ENCODE peak calls at places on chromosome 21, in five cellular contexts. T is SK-N-SH, L is K562, G is HepG2, H is H1. K is an unnamed sample.

GRCh38 chr21:42039470-42039901 is 29.3 kb upstream of the ZBTB21 start:
- DNase-seq in T (no peak), L (no peak), G (no peak), H (no peak), K (no peak)

GRCh38 chr21:46633561-46633960 is 1.9 kb upstream of the PRMT2 start:
- DNase-seq in T (no peak), L (no peak), G (no peak), H (no peak), K (no peak)

GRCh38 chr21:42461881-42462877 is 33.8 kb downstream of the RSPH1 start:
- DNase-seq in T (no peak), L (no peak), G (no peak), H (no peak), K (no peak)

GRCh38 chr21:41668686-41669532 is 97.9 kb downstream of the RIPK4 start:
- DNase-seq in T (no peak), L (no peak), G (no peak), H (no peak), K (no peak)

GRCh38 chr21:25240974-25241373 is 366.3 kb downstream of the MRPL39 start:
- DNase-seq in T (no peak), L (no peak), G (no peak), H (no peak), K (no peak)

GRCh38 chr21:24829397-24829796 is 777.9 kb downstream of the MRPL39 start:
- DNase-seq in T (peak), L (no peak), G (no peak), H (no peak), K (no peak)

GRCh38 chr21:33434770-33435360 is 31.7 kb downstream of the IFNGR2 start:
- DNase-seq in T (no peak), L (no peak), G (no peak), H (no peak), K (peak)

GRCh38 chr21:17726047-17726446 is 93.1 kb downstream of the C21orf91 start:
- DNase-seq in T (peak), L (no peak), G (peak), H (no peak), K (no peak)

GRCh38 chr21:18384771-18385170 is 18.8 kb downstream of the TMPRSS15 start:
- DNase-seq in T (peak), L (peak), G (no peak), H (no peak), K (no peak)

DNA sequence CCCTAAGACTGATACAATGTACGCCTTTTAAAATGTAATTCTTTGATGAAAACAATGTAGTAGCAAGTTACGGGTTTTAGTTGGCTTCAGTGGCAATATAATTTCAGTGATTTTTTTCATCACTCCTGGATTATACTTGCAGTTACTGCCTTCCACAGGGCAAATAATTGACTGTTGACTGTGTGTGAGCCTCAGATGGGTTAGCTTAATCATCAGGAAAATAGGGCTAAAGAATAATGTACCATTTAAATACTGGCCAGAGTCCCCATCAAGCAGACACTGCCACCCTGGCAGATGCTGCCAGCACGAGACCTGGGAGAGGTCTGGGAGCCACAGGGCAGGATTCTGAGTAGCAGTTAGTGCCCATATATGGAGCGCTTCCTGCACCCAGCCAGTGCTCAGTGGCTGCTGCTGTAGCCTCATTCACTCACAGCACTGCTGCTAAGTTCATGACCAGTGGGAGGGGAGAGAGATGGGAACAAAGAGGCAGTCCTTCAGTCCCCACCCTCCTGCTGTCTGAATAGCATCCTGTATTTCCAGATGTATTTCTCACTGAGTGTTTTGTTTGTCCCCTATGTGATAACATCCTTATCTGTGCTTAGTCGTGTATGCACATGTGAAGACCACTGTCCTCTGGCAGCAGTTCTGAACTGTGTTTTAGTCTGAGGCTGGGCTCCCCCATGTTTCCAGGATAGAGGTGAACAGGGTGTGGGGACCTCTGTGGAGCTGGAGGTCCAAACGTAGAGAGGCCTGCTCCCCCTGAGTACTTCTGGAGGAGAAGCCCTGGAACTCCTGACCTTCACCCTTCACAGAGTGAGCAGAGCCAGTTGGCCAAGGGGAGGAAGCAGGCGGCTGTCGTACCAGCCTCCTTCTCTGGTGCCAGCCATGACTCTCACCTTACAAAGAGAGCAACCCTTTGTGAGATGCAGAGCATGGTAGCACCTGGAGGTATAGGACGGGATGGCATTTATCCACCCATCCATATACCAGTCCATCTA is 80.4 kb downstream of the ADARB1 start:
- DNase-seq in T (peak), L (no peak), G (no peak), H (peak), K (no peak)
- TF ChIP-seq TAF1 in T (no peak), L (no peak), G (no peak), H (no peak), K (no peak)

GRCh38 chr21:39630827-39631226 is 18.1 kb downstream of the B3GALT5 start:
- DNase-seq in T (no peak), L (no peak), G (no peak), H (no peak), K (no peak)

GRCh38 chr21:39634507-39634906 is 21.8 kb downstream of the B3GALT5 start:
- DNase-seq in T (no peak), L (no peak), G (no peak), H (no peak), K (no peak)

GRCh38 chr21:39633043-39633442 is 20.3 kb downstream of the B3GALT5 start:
- DNase-seq in T (no peak), L (no peak), G (no peak), H (no peak), K (no peak)

GRCh38 chr21:39631842-39632577 is 19.3 kb downstream of the B3GALT5 start:
- DNase-seq in T (no peak), L (no peak), G (no peak), H (no peak), K (no peak)

DNA sequence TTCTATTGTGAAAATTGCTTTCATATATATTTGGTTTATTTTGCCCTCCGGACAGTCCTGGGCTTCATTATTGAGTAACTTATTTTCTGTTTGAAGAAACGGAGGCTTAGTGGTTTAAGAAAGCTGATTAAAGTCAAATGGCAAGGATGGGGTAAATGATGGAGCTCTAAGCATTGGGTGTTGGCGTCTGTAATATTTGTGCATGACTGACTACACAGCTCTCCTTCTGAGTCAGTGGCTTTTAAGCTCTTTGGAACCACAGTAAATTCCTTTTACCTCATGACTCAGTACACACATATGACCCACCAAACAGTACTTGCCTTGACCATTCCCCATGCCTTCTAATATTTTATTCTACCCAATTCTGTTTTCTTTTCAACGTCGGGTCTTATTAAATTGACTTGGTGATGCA is 21.0 kb downstream of the B3GALT5 start:
- DNase-seq in T (no peak), L (no peak), G (no peak), H (no peak), K (no peak)
- TF ChIP-seq RFX5 in T (no peak), L (no peak), G (no peak), H (no peak), K (no peak)

DNA sequence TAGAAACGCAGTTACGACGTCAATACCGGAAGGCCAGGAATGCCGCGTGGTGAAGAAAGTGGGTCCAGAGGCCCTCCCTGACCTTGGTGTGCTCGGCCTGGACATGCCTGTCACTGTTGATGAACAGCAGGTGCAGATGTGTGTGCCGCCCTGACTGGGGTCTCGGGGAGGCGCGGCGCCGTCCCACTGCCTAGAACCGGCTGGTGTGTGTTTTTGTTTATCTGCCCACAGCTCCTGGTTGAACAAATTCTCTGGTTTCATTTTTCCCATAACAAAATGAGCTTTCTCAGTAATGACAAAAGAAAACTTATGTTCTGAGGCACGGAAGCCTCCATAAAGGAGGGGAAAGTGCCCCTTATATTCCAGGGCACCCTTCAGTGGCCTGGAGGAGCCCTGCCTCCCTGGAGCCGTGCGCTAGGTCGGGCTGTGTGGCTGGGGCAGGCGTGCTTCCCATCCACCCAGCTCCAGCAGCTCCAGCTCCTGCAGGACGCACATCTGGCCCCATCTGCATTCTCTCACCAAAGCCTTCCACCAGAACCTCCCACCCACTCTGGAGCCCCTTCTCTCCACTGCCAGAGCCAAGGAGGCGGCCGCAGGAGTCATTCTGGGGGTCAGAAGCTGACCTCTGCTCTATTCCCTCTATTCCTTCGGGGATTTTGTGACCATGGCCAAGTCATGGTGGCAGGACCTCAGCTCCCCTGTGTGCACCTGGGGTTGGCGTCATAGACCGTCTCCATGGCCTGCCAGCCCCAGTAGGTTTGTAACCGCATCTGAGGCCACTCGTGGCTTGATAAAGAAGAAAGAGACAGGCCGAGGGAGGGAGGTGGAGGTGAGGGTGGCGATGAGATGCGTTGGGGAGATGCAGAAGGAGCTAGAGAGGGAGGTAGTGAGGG is 20.1 kb upstream of the COL18A1 start:
- DNase-seq in T (no peak), L (no peak), G (no peak), H (no peak), K (no peak)
- TF ChIP-seq TAF1 in T (no peak), L (no peak), G (no peak), H (no peak), K (no peak)

DNA sequence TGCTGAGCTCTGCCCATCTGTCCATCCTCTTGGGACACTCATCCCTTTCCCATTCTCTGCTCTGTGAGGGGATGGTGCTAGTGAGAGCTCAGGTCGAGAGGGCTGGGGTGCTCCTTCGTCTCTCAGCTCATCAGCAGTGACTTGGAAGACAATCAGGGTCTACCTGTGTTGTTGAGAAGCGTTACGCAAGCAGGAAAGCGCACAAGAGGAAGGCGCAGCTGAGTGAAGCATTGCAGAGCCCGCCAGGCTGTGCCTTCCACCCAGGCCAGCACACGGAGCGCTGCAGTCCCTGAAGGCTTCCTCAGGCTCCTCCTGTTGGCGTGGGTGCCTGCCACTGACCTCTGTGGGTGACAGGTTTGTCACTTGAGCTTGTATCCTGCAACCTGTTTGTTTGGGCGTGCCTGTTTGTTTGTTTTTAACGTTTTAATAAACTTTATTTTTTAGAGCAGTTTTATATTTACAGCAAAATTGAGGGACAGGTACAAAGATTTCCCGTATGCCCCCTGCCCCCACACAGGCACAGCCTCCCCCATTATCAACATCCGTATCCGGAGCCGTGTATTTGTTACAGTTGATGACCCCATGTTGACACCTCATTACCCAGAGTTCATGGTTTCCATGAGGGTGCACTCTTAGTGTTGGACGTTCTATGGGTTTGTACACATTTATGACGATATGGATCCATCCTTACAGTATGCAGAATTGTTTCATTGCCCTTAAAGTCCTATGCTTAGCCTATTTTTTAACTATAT is 36.7 kb downstream of the ADARB1 start:
- DNase-seq in T (no peak), L (no peak), G (no peak), H (no peak), K (no peak)
- TF ChIP-seq RFX5 in T (no peak), L (no peak), G (no peak), H (no peak), K (no peak)